ENCODE peak calls at places on chromosomes 13 and 19, in nine cellular contexts. L is AG09309; N is body of pancreas; A is hepatocyte; C is CD8-positive, alpha-beta T cell; O is A549; Z is aorta; G is cardiac muscle cell; T is mammary epithelial cell. P is an unnamed sample.

GRCh38 chr19:34402074-34402600 is 2.1 kb upstream of the PDCD2L start:
- DNase-seq in T (no peak), A (no peak), Z (no peak), G (no peak), N (no peak), O (peak; percentile 39), C (no peak), L (no peak), P (peak; percentile 65)

GRCh38 chr19:43575955-43576451 is 402 bp downstream of the PINLYP start:
- DNase-seq in N (no peak), T (peak; percentile 11), O (no peak), G (no peak), C (no peak), Z (no peak), A (no peak), L (no peak), P (no peak)

GRCh38 chr13:30124131-30124768 is 183.1 kb downstream of the KATNAL1 start:
- DNase-seq in T (no peak), A (no peak), N (no peak), Z (no peak), C (no peak), O (no peak), G (no peak), L (no peak), P (no peak)

GRCh38 chr13:35826626-35827254 is 304.4 kb downstream of the DCLK1 start:
- DNase-seq in C (no peak), O (peak; percentile 11), T (no peak), G (no peak), N (no peak), Z (no peak), A (no peak), L (no peak), P (no peak)

GRCh38 chr19:7799640-7800355 is 30.2 kb upstream of the EVI5L start:
- DNase-seq in T (peak; percentile 56), G (peak; percentile 92), N (peak; percentile 68), A (peak; percentile 85), O (peak; percentile 67), Z (peak; percentile 61), L (peak; percentile 29), C (peak; percentile 63), P (peak; percentile 84)

GRCh38 chr13:100563779-100564178 is 24.8 kb downstream of the GGACT start:
- DNase-seq in L (no peak), A (no peak), Z (no peak), N (no peak), C (no peak), G (no peak), T (no peak), O (no peak), P (no peak)

GRCh38 chr19:17946965-17947784 is 14.4 kb downstream of the CCDC124 start:
- DNase-seq in C (no peak), L (no peak), G (no peak), Z (peak; percentile 66), O (peak; percentile 32), T (no peak), N (peak; percentile 37), A (no peak), P (no peak)

GRCh38 chr19:32166238-32166637 is 179.2 kb upstream of the ZNF507 start:
- DNase-seq in Z (no peak), T (no peak), C (no peak), L (no peak), A (no peak), G (no peak), O (no peak), N (no peak), P (no peak)

GRCh38 chr19:38266981-38267597 is 2.7 kb downstream of the SPINT2 start:
- DNase-seq in N (no peak), G (no peak), L (no peak), A (peak; percentile 70), O (peak; percentile 77), T (peak; percentile 86), Z (no peak), C (no peak), P (no peak)

GRCh38 chr19:39299404-39299803 is 3.2 kb downstream of the IFNL1 start:
- DNase-seq in G (no peak), N (no peak), C (no peak), O (no peak), Z (peak; percentile 4), L (no peak), A (no peak), T (no peak), P (no peak)

GRCh38 chr13:48579167-48579918 is 46.5 kb upstream of the RCBTB2 start:
- DNase-seq in Z (no peak), O (no peak), L (no peak), T (peak; percentile 54), G (no peak), C (no peak), N (no peak), A (peak; percentile 32), P (no peak)

DNA sequence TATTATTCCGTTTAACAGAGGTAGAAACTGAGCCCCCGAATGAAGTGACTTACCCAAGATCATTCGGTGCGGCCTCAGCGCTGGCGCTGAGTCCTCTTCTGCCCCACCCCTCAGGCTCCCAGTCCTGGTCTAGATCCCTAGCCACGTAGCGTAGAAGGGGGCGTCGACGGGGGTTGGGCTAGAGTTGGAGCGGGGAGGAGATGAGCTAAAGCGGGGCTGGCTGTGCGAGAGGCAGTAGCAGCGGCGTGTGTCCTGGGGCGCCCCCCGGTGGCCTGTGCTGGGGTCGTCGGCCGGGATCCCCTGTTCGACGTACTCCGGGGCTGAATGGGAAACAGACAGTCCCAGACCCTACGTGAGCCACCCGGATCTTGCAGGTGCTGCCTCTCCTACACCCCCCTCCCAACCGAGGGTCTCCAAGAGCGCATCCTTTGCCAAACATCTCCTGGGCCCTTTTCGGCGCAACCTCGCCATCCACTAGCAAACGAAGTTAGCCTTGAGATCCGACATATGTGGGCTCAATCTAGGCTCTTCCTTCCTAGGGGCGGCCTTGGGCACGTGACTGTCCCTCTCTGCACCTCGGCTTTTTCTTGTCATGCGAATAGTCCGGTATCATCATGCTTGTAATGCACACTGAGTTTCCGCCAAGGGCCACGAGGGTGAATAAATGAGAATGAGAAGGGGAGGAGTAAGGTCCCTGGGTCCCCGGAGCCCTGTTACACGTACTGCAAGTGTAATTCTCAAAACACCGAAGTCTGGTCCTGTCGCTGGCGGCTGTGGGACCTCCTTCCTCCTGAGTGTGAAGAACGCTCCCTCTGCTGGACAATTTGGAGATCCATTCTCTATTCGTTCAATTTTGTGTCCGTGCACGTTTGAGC is 47.7 kb downstream of the CYP4F22 start:
- DNase-seq in N (peak; percentile 83), L (peak; percentile 60), C (peak; percentile 99), Z (peak; percentile 94), T (peak; percentile 89), O (peak; percentile 93), G (peak; percentile 86), A (peak; percentile 92), P (peak; percentile 89)
- H3K4me3 ChIP-seq in N (no peak overlapping the region), L (peak overlapping the region; percentile 21), C (peak overlapping the region; percentile 52), Z (no peak overlapping the region), T (peak overlapping the region; percentile 13), O (peak overlapping the region; percentile 39), G (no peak overlapping the region), A (no peak overlapping the region), P (peak overlapping the region; percentile 4)

DNA sequence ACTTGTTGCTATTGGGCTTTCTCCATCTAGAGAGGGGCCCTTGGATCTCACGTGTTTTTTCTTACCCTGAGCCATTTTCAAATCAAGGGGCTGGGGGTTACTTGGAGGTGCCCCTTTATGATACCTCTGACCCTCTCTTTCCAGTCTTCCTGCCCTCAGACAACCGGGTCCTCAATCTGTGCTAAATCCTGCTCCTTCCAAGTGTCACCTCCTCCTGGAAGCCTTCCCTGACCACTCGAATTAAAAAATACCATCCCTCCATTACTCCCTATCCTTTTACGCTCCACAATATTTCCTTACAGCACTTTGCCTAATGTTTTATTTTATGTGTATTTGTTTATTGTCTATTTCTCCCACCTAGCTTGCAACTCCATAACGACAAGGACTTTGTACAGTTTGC is 3.3 kb downstream of the KLK8 start:
- DNase-seq in O (no peak), Z (no peak), C (no peak), G (no peak), L (no peak), T (no peak), A (no peak), N (no peak), P (no peak)
- H3K4me3 ChIP-seq in O (no peak overlapping the region), Z (no peak overlapping the region), C (no peak overlapping the region), G (no peak overlapping the region), L (no peak overlapping the region), T (no peak overlapping the region), A (no peak overlapping the region), N (no peak overlapping the region), P (no peak overlapping the region)

GRCh38 chr13:74024856-74025255 is 109.3 kb downstream of the KLF12 start:
- DNase-seq in A (peak; percentile 40), L (no peak), G (no peak), C (no peak), O (no peak), T (no peak), Z (no peak), N (no peak), P (no peak)
- H3K4me3 ChIP-seq in A (no peak overlapping the region), L (no peak overlapping the region), G (no peak overlapping the region), C (no peak overlapping the region), O (no peak overlapping the region), T (no peak overlapping the region), Z (no peak overlapping the region), N (no peak overlapping the region), P (no peak overlapping the region)

GRCh38 chr19:46952874-46953273 is 66.8 kb upstream of the NPAS1 start:
- DNase-seq in N (no peak), G (no peak), L (no peak), C (no peak), A (no peak), T (no peak), Z (no peak), O (no peak), P (no peak)

GRCh38 chr19:46954502-46955004 is 65.1 kb upstream of the NPAS1 start:
- DNase-seq in G (no peak), O (no peak), N (no peak), C (no peak), T (no peak), A (no peak), L (no peak), Z (no peak), P (no peak)

GRCh38 chr19:46953955-46954501 is 65.6 kb upstream of the NPAS1 start:
- DNase-seq in N (no peak), O (no peak), Z (no peak), T (no peak), L (no peak), C (no peak), A (no peak), G (no peak), P (no peak)

GRCh38 chr19:46951236-46951986 is 68.2 kb upstream of the NPAS1 start:
- DNase-seq in C (no peak), T (peak; percentile 79), O (peak; percentile 92), A (peak; percentile 84), Z (no peak), G (no peak), L (no peak), N (no peak), P (no peak)

DNA sequence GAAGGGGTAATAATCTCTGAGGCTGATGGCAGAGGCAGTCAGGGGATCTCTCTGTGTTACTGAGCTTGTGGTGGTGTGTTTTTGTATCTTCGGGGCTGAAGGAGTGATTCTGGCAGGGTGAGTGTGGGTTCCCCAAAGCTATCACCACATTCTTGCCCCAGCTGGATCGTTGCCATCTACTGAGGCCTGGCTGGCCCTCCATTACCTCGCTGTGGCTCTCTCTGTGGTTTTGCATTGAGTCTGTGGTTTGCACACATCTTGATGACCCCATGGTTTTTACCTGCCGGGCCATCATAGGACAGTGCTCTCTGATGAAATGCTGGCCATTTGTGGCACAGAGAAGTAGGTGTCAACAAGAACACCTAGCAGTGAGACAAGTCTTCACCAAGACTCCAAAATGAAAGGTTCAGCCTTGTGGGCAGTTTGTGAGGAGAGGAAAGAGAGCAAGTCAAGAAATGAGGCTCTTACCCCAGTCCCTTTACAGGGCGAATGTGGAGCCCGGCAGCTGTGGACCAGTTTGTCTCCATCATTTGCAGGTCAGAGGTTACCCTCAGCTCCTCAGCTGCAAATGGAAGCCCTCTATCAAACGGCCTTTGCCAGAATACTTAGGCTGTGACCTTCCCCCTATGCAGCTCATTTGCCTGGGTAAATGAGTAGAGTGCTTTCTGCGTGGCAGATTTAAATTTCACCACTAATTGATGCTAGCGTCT is 69.0 kb upstream of the NPAS1 start:
- DNase-seq in N (no peak), O (no peak), G (no peak), A (no peak), T (peak; percentile 5), Z (no peak), L (no peak), C (no peak), P (no peak)
- H3K4me3 ChIP-seq in N (no peak overlapping the region), O (peak overlapping the region; percentile 15), G (no peak overlapping the region), A (no peak overlapping the region), T (no peak overlapping the region), Z (no peak overlapping the region), L (no peak overlapping the region), C (no peak overlapping the region), P (no peak overlapping the region)